ENCODE peak calls at places on chromosome 1, in five cellular contexts. H, F, C, Z and S are unnamed samples.

GRCh38 chr1:19776287-19776686 is 23.4 kb downstream of the TMCO4 start:
- DNase-seq in H (no peak), F (no peak), C (no peak), Z (no peak), S (no peak)

GRCh38 chr1:211613108-211613947 is 34.4 kb upstream of the SLC30A1 start:
- DNase-seq in H (peak), F (peak), C (no peak), Z (peak), S (no peak)

GRCh38 chr1:117639741-117640140 is 33.9 kb downstream of the TENT5C start:
- DNase-seq in H (no peak), F (no peak), C (no peak), Z (no peak), S (no peak)

GRCh38 chr1:15170071-15170470 is 16.5 kb downstream of the TMEM51 start:
- DNase-seq in H (no peak), F (no peak), C (no peak), Z (no peak), S (no peak)

GRCh38 chr1:9120312-9120958 is 8.5 kb downstream of the GPR157 start:
- DNase-seq in H (no peak), F (no peak), C (no peak), Z (no peak), S (no peak)

GRCh38 chr1:233295775-233296322 is 324 bp upstream of the PCNX2 start:
- DNase-seq in H (no peak), F (no peak), C (no peak), Z (no peak), S (no peak)

GRCh38 chr1:19368964-19369363 is 56.8 kb downstream of the SLC66A1 start:
- DNase-seq in H (no peak), F (no peak), C (no peak), Z (no peak), S (no peak)

GRCh38 chr1:218558411-218558810 is 213.3 kb downstream of the TGFB2 start:
- DNase-seq in H (no peak), F (no peak), C (no peak), Z (no peak), S (no peak)

GRCh38 chr1:41009466-41009865 is 12.1 kb downstream of the SLFNL1 start:
- DNase-seq in H (no peak), F (peak), C (no peak), Z (no peak), S (no peak)

GRCh38 chr1:82015444-82015843 is 214.7 kb downstream of the ADGRL2 start:
- DNase-seq in H (no peak), F (no peak), C (no peak), Z (no peak), S (no peak)

GRCh38 chr1:101373570-101373969 is 136.8 kb downstream of the S1PR1 start:
- DNase-seq in H (no peak), F (no peak), C (no peak), Z (no peak), S (no peak)

GRCh38 chr1:109932679-109933078 is 22.0 kb downstream of the CSF1 start:
- DNase-seq in H (no peak), F (no peak), C (no peak), Z (no peak), S (no peak)

GRCh38 chr1:68116643-68117235 is 66.3 kb upstream of the DIRAS3 start:
- DNase-seq in H (peak), F (peak), C (peak), Z (peak), S (peak)

GRCh38 chr1:2561898-2562895 is 6.0 kb downstream of the TNFRSF14 start:
- DNase-seq in H (no peak), F (no peak), C (no peak), Z (no peak), S (no peak)

GRCh38 chr1:111507411-111508201 is 4.2 kb upstream of the ADORA3 start:
- DNase-seq in H (peak), F (peak), C (no peak), Z (peak), S (no peak)

GRCh38 chr1:115807723-115808122 is 33.2 kb downstream of the NHLH2 start:
- DNase-seq in H (no peak), F (peak), C (peak), Z (no peak), S (no peak)

GRCh38 chr1:63326473-63327380 is 4.4 kb downstream of the FOXD3 start:
- DNase-seq in H (no peak), F (no peak), C (no peak), Z (no peak), S (no peak)

GRCh38 chr1:15687446-15687845 is 3.3 kb downstream of the PLEKHM2 start:
- DNase-seq in H (no peak), F (no peak), C (no peak), Z (no peak), S (no peak)

GRCh38 chr1:161915051-161915503 is 108.6 kb downstream of the OLFML2B start:
- DNase-seq in H (no peak), F (no peak), C (no peak), Z (no peak), S (no peak)

GRCh38 chr1:43147625-43148319 is 24.3 kb downstream of the EBNA1BP2 start:
- DNase-seq in H (peak), F (peak), C (peak), Z (peak), S (peak)

GRCh38 chr1:53729536-53730485 is 9.2 kb downstream of the GLIS1 start:
- DNase-seq in H (no peak), F (no peak), C (no peak), Z (no peak), S (no peak)

GRCh38 chr1:63983391-63984256 is 209.8 kb downstream of the ROR1 start:
- DNase-seq in H (no peak), F (peak), C (no peak), Z (no peak), S (no peak)

GRCh38 chr1:17559618-17560419 is 20.3 kb downstream of the ARHGEF10L start:
- DNase-seq in H (no peak), F (peak), C (no peak), Z (no peak), S (no peak)

GRCh38 chr1:234617986-234618725 is 8.2 kb upstream of the IRF2BP2 start:
- DNase-seq in H (no peak), F (peak), C (no peak), Z (no peak), S (no peak)

GRCh38 chr1:29410476-29410875 is 174.2 kb downstream of the PTPRU start:
- DNase-seq in H (no peak), F (peak), C (no peak), Z (no peak), S (no peak)

GRCh38 chr1:216823731-216824130 is 100.5 kb upstream of the ESRRG start:
- DNase-seq in H (no peak), F (no peak), C (no peak), Z (no peak), S (no peak)

GRCh38 chr1:222334026-222334680 is 213.8 kb downstream of the HHIPL2 start:
- DNase-seq in H (no peak), F (peak), C (no peak), Z (no peak), S (no peak)

GRCh38 chr1:84584126-84584525 is 9.9 kb upstream of the CTBS start:
- DNase-seq in H (no peak), F (no peak), C (no peak), Z (no peak), S (no peak)

GRCh38 chr1:156508205-156508954 is 7.8 kb upstream of the MEF2D start:
- DNase-seq in H (peak), F (no peak), C (no peak), Z (peak), S (peak)

GRCh38 chr1:115478933-115479551 is 141.0 kb upstream of the NGF start:
- DNase-seq in H (no peak), F (no peak), C (no peak), Z (no peak), S (peak)

GRCh38 chr1:206658264-206658980 is 23.1 kb downstream of the DYRK3 start:
- DNase-seq in H (peak), F (no peak), C (peak), Z (no peak), S (no peak)

GRCh38 chr1:15966081-15966955 is 9.6 kb downstream of the ZBTB17 start:
- DNase-seq in H (peak), F (no peak), C (no peak), Z (no peak), S (no peak)

GRCh38 chr1:201403359-201403758 is 4.2 kb upstream of the LAD1 start:
- DNase-seq in H (no peak), F (no peak), C (no peak), Z (no peak), S (no peak)

GRCh38 chr1:173127369-173128307 is 76.9 kb upstream of the TNFSF18 start:
- DNase-seq in H (no peak), F (no peak), C (no peak), Z (no peak), S (no peak)

GRCh38 chr1:180931529-180931928 is 18.8 kb downstream of the KIAA1614 start:
- DNase-seq in H (no peak), F (no peak), C (no peak), Z (no peak), S (no peak)

GRCh38 chr1:209190591-209191241 is 392.8 kb upstream of the CAMK1G start:
- DNase-seq in H (no peak), F (peak), C (peak), Z (no peak), S (no peak)

GRCh38 chr1:224302947-224303346 is 27.0 kb downstream of the NVL start:
- DNase-seq in H (no peak), F (no peak), C (no peak), Z (no peak), S (no peak)
- H3K27ac ChIP-seq in H (no peak), F (no peak), C (no peak), Z (no peak), S (no peak)

GRCh38 chr1:226677121-226678020 is 61.7 kb downstream of the ITPKB start:
- DNase-seq in H (peak), F (peak), C (no peak), Z (peak), S (peak)

GRCh38 chr1:226676381-226676780 is 62.7 kb downstream of the ITPKB start:
- DNase-seq in H (no peak), F (no peak), C (no peak), Z (no peak), S (no peak)

GRCh38 chr1:226674892-226675719 is 64.0 kb downstream of the ITPKB start:
- DNase-seq in H (no peak), F (no peak), C (no peak), Z (no peak), S (no peak)

GRCh38 chr1:226678251-226678650 is 60.8 kb downstream of the ITPKB start:
- DNase-seq in H (no peak), F (no peak), C (no peak), Z (no peak), S (no peak)

DNA sequence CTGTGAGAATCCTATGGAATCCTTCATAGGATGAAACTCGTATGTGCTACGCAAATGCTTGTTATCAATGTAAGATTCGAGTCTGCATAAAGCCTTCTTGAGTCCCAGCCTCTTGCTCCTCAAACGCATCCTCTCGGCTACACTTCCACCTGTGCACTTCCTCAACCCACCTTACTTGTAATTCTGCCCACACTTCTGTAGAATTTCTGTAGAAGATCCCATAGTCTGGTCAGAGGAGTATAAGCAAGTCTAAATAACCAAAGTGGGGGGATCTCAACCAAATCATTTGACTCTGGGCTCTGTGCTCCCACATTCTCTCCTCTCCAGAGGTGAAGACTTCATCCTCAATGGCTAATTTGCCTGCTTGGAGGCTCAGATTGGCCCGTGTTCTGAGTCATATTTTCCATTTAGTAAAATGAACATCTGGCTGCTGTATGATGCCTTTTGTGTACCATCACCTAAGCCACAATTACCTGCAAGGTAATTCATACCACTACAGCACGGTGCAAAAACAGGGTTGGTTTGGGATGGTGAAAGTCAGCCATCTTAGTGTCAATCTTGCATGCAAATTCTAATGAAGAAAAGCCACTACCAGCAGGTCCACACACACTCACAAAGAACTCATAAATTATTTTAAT is 63.2 kb downstream of the ITPKB start:
- DNase-seq in H (no peak), F (no peak), C (no peak), Z (no peak), S (no peak)
- H3K27ac ChIP-seq in H (peak), F (no peak), C (no peak), Z (peak), S (peak)

DNA sequence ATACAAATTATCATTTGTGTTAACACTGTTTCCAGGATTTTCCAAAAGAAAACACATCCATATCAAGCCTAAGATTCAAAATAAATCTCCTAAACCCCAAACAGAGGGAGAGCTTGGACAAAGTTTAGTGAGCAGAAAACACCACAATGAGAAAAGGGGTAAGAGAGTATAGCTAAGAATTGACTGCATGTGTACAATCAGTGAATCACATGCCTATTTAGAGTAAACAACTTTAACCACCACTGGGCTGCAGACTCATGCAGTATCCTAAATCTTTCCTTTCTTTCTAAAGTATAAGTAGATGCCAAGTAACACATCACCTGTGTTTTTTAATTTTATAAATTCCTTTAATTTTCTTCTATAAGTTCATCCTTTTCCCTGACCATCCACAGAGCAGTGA is 93.3 kb downstream of the VAV3 start:
- DNase-seq in H (no peak), F (no peak), C (no peak), Z (no peak), S (no peak)
- H3K27ac ChIP-seq in H (no peak), F (no peak), C (no peak), Z (no peak), S (no peak)

DNA sequence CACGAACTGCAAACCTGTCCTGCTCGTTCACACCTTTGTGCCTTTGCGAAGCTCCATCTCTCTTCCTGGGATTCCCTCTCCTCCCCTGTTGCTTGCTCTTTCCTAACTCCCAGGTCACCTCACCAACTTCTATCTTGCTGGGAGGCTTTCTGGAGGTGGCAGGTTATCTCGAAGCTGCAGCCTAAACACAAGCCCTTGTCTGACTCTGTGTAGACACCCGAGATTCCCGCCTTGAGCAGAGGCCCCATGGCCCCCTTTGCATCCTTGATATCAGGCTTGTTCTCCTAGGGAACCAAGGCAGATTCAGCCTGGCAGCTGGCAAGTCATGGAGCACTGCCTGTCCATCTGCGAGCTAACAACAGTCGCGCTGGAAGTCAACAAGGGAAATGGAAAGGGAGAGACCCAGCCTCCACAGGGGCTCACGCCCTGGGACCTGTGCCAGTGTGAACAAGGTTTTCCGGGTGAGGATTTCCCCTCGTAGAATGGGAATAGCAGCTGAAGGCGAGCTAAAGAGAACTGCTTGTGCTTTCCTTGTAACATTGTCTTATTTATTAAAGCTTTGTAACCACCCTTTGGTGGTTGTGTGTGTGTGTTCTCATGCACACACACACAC is 109.5 kb upstream of the JUN start:
- DNase-seq in H (peak), F (no peak), C (no peak), Z (no peak), S (no peak)
- H3K27ac ChIP-seq in H (peak), F (no peak), C (no peak), Z (no peak), S (no peak)

GRCh38 chr1:38831753-38832734 is 27.5 kb downstream of the RRAGC start:
- DNase-seq in H (no peak), F (no peak), C (no peak), Z (no peak), S (no peak)
- H3K27ac ChIP-seq in H (no peak), F (no peak), C (no peak), Z (no peak), S (no peak)

GRCh38 chr1:164771001-164771550 is 212.1 kb downstream of the PBX1 start:
- DNase-seq in H (no peak), F (no peak), C (no peak), Z (no peak), S (no peak)
- H3K27ac ChIP-seq in H (peak), F (peak), C (peak), Z (peak), S (no peak)

GRCh38 chr1:36481771-36482723 is 666 bp downstream of the CSF3R start:
- DNase-seq in H (no peak), F (no peak), C (no peak), Z (no peak), S (no peak)

GRCh38 chr1:36486436-36487335 is 4.0 kb upstream of the CSF3R start:
- DNase-seq in H (peak), F (no peak), C (no peak), Z (no peak), S (peak)

GRCh38 chr1:36482724-36483388 is at the start of gene CSF3R:
- DNase-seq in H (no peak), F (no peak), C (no peak), Z (no peak), S (no peak)

GRCh38 chr1:36486088-36486435 is 3.3 kb upstream of the CSF3R start:
- DNase-seq in H (no peak), F (no peak), C (no peak), Z (no peak), S (no peak)

DNA sequence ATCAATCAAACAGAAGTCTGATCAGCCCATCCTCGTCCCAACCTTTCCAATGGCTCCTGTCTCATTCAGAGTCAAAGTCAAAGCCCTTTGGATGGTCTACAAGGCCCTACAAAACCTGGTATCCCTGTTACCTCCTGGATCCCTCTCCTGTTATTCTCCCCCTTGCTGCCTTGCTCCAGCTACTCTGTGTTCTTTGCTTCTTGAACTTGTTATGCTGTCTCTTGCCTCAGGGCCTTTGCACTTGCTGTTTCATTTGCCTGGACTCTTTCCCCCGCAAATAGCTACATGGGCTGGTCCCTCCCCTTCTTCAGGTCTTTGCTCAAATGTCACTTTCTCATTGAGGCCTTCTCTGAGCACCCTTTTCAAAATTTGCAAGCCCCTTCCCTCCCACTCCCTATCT is 1.4 kb upstream of the CSF3R start:
- DNase-seq in H (no peak), F (no peak), C (no peak), Z (no peak), S (no peak)
- H3K27ac ChIP-seq in H (no peak), F (no peak), C (no peak), Z (no peak), S (no peak)